ENCODE peak calls at places on chromosomes 1 and 21, in seven cellular contexts. One of them, this sample, is unnamed.

GRCh38 chr1:28494737-28495136 is 11.1 kb upstream of the RCC1 start:
- DNase-seq in AG08395: no peak
- DNase-seq in AG08396: no peak
- DNase-seq in esophagus squamous epithelium: no peak
- DNase-seq in sciatic nerve: no peak
- DNase-seq in stimulated activated CD4-positive, alpha-beta T cell treated with anti-CD3 and anti-CD28 coated beads, Interleukin-1b, Interleukin-23, amount 100 ng/mL, for 4 hours: no peak
- DNase-seq in cardiac fibroblast: no peak
- DNase-seq in this sample: no peak

GRCh38 chr1:180229483-180230415 is at the start of gene LHX4:
- DNase-seq in esophagus squamous epithelium: no peak
- DNase-seq in AG08396: peak; percentile 85
- DNase-seq in AG08395: peak; percentile 51
- DNase-seq in sciatic nerve: no peak
- DNase-seq in cardiac fibroblast: no peak
- DNase-seq in stimulated activated CD4-positive, alpha-beta T cell treated with anti-CD3 and anti-CD28 coated beads, Interleukin-1b, Interleukin-23, amount 100 ng/mL, for 4 hours: no peak
- DNase-seq in this sample: peak; percentile 18

GRCh38 chr1:10251325-10252103 is 41.1 kb downstream of the KIF1B start:
- DNase-seq in stimulated activated CD4-positive, alpha-beta T cell treated with anti-CD3 and anti-CD28 coated beads, Interleukin-1b, Interleukin-23, amount 100 ng/mL, for 4 hours: no peak
- DNase-seq in cardiac fibroblast: no peak
- DNase-seq in esophagus squamous epithelium: no peak
- DNase-seq in AG08395: peak; percentile 22
- DNase-seq in AG08396: no peak
- DNase-seq in sciatic nerve: no peak
- DNase-seq in this sample: no peak

GRCh38 chr21:41121785-41122415 is 46.1 kb upstream of the BACE2 start:
- DNase-seq in cardiac fibroblast: peak; percentile 84
- DNase-seq in sciatic nerve: peak; percentile 92
- DNase-seq in AG08395: peak; percentile 70
- DNase-seq in esophagus squamous epithelium: peak; percentile 20
- DNase-seq in AG08396: peak; percentile 68
- DNase-seq in stimulated activated CD4-positive, alpha-beta T cell treated with anti-CD3 and anti-CD28 coated beads, Interleukin-1b, Interleukin-23, amount 100 ng/mL, for 4 hours: peak; percentile 5
- DNase-seq in this sample: peak; percentile 44

GRCh38 chr1:28322209-28322608 is 6.6 kb upstream of the MED18 start:
- DNase-seq in AG08395: no peak
- DNase-seq in sciatic nerve: no peak
- DNase-seq in esophagus squamous epithelium: no peak
- DNase-seq in cardiac fibroblast: no peak
- DNase-seq in stimulated activated CD4-positive, alpha-beta T cell treated with anti-CD3 and anti-CD28 coated beads, Interleukin-1b, Interleukin-23, amount 100 ng/mL, for 4 hours: no peak
- DNase-seq in AG08396: no peak
- DNase-seq in this sample: no peak

GRCh38 chr1:63955746-63956145 is 181.9 kb downstream of the ROR1 start:
- DNase-seq in cardiac fibroblast: no peak
- DNase-seq in esophagus squamous epithelium: no peak
- DNase-seq in stimulated activated CD4-positive, alpha-beta T cell treated with anti-CD3 and anti-CD28 coated beads, Interleukin-1b, Interleukin-23, amount 100 ng/mL, for 4 hours: no peak
- DNase-seq in sciatic nerve: no peak
- DNase-seq in AG08396: no peak
- DNase-seq in AG08395: no peak
- DNase-seq in this sample: no peak

GRCh38 chr1:160665330-160666078 is 18.7 kb upstream of the SLAMF1 start:
- DNase-seq in sciatic nerve: peak; percentile 65
- DNase-seq in AG08396: no peak
- DNase-seq in cardiac fibroblast: peak; percentile 69
- DNase-seq in AG08395: no peak
- DNase-seq in esophagus squamous epithelium: no peak
- DNase-seq in stimulated activated CD4-positive, alpha-beta T cell treated with anti-CD3 and anti-CD28 coated beads, Interleukin-1b, Interleukin-23, amount 100 ng/mL, for 4 hours: no peak
- DNase-seq in this sample: no peak

GRCh38 chr1:110800079-110800478 is 72.9 kb upstream of the CD53 start:
- DNase-seq in sciatic nerve: no peak
- DNase-seq in AG08396: no peak
- DNase-seq in stimulated activated CD4-positive, alpha-beta T cell treated with anti-CD3 and anti-CD28 coated beads, Interleukin-1b, Interleukin-23, amount 100 ng/mL, for 4 hours: no peak
- DNase-seq in AG08395: no peak
- DNase-seq in cardiac fibroblast: no peak
- DNase-seq in esophagus squamous epithelium: no peak
- DNase-seq in this sample: no peak

GRCh38 chr21:45264919-45265515 is 22.7 kb downstream of the POFUT2 start:
- DNase-seq in stimulated activated CD4-positive, alpha-beta T cell treated with anti-CD3 and anti-CD28 coated beads, Interleukin-1b, Interleukin-23, amount 100 ng/mL, for 4 hours: no peak
- DNase-seq in sciatic nerve: no peak
- DNase-seq in AG08396: no peak
- DNase-seq in AG08395: no peak
- DNase-seq in cardiac fibroblast: no peak
- DNase-seq in esophagus squamous epithelium: no peak
- DNase-seq in this sample: no peak

GRCh38 chr1:196400478-196401453 is 207.5 kb downstream of the KCNT2 start:
- DNase-seq in sciatic nerve: peak; percentile 68
- DNase-seq in stimulated activated CD4-positive, alpha-beta T cell treated with anti-CD3 and anti-CD28 coated beads, Interleukin-1b, Interleukin-23, amount 100 ng/mL, for 4 hours: no peak
- DNase-seq in esophagus squamous epithelium: no peak
- DNase-seq in AG08396: peak; percentile 40
- DNase-seq in AG08395: peak; percentile 84
- DNase-seq in cardiac fibroblast: peak; percentile 95
- DNase-seq in this sample: no peak

GRCh38 chr1:27026621-27027574 is 14.2 kb upstream of the TENT5B start:
- DNase-seq in esophagus squamous epithelium: no peak
- DNase-seq in stimulated activated CD4-positive, alpha-beta T cell treated with anti-CD3 and anti-CD28 coated beads, Interleukin-1b, Interleukin-23, amount 100 ng/mL, for 4 hours: no peak
- DNase-seq in sciatic nerve: peak; percentile 76
- DNase-seq in cardiac fibroblast: peak; percentile 90
- DNase-seq in AG08395: peak; percentile 90
- DNase-seq in AG08396: peak; percentile 87
- DNase-seq in this sample: no peak

GRCh38 chr1:234605983-234606730 is 3.8 kb downstream of the IRF2BP2 start:
- DNase-seq in AG08395: no peak
- DNase-seq in stimulated activated CD4-positive, alpha-beta T cell treated with anti-CD3 and anti-CD28 coated beads, Interleukin-1b, Interleukin-23, amount 100 ng/mL, for 4 hours: peak; percentile 36
- DNase-seq in cardiac fibroblast: peak; percentile 79
- DNase-seq in esophagus squamous epithelium: no peak
- DNase-seq in sciatic nerve: no peak
- DNase-seq in AG08396: no peak
- DNase-seq in this sample: peak; percentile 48

GRCh38 chr1:53580009-53580400 is 120.8 kb downstream of the DMRTB1 start:
- DNase-seq in sciatic nerve: peak; percentile 12
- DNase-seq in cardiac fibroblast: no peak
- DNase-seq in AG08395: no peak
- DNase-seq in esophagus squamous epithelium: no peak
- DNase-seq in AG08396: no peak
- DNase-seq in stimulated activated CD4-positive, alpha-beta T cell treated with anti-CD3 and anti-CD28 coated beads, Interleukin-1b, Interleukin-23, amount 100 ng/mL, for 4 hours: no peak
- DNase-seq in this sample: no peak

GRCh38 chr1:40344597-40344996 is 27.5 kb upstream of the COL9A2 start:
- DNase-seq in esophagus squamous epithelium: no peak
- DNase-seq in sciatic nerve: no peak
- DNase-seq in AG08395: peak; percentile 46
- DNase-seq in stimulated activated CD4-positive, alpha-beta T cell treated with anti-CD3 and anti-CD28 coated beads, Interleukin-1b, Interleukin-23, amount 100 ng/mL, for 4 hours: no peak
- DNase-seq in AG08396: peak; percentile 42
- DNase-seq in cardiac fibroblast: peak; percentile 72
- DNase-seq in this sample: no peak